ENCODE peak calls at places on chromosomes 13 and 19, in eight cellular contexts. Y is MM.1S, R is AG04449, A is left ventricle myocardium inferior, H is psoas muscle, M is heart right ventricle, F is glutamatergic neuron, U is tibial artery. S is an unnamed sample.

GRCh38 chr19:15015946-15016542 is 33.2 kb upstream of the CASP14 start:
- DNase-seq in M (no peak), A (no peak), U (no peak), H (no peak), F (no peak), R (no peak), Y (no peak), S (peak; percentile 75)

GRCh38 chr19:12224676-12225075 is 61.8 kb downstream of the ZNF136 start:
- DNase-seq in M (no peak), R (no peak), A (no peak), F (no peak), U (no peak), Y (no peak), H (no peak), S (no peak)

GRCh38 chr19:50486823-50487515 is 10.3 kb upstream of the GARIN5A start:
- DNase-seq in F (peak; percentile 82), U (no peak), H (peak; percentile 66), A (no peak), Y (peak; percentile 37), R (no peak), M (no peak), S (no peak)

GRCh38 chr13:74194856-74195255 is 60.7 kb upstream of the KLF12 start:
- DNase-seq in U (no peak), M (no peak), F (no peak), A (no peak), H (no peak), R (no peak), Y (no peak), S (no peak)

GRCh38 chr13:31263346-31263745 is 63.6 kb downstream of the B3GLCT start:
- DNase-seq in Y (no peak), F (no peak), A (no peak), H (no peak), R (no peak), M (no peak), U (no peak), S (no peak)

GRCh38 chr19:38362076-38362945 is 12.1 kb upstream of the PSMD8 start:
- DNase-seq in U (peak; percentile 82), R (no peak), F (peak; percentile 91), M (peak; percentile 86), Y (peak; percentile 71), H (peak; percentile 83), A (peak; percentile 85), S (peak; percentile 86)

GRCh38 chr13:103471896-103472295 is 405.7 kb upstream of the SLC10A2 start:
- DNase-seq in U (no peak), H (no peak), R (no peak), A (no peak), M (no peak), Y (no peak), F (no peak), S (no peak)

GRCh38 chr19:6354098-6354674 is 7.1 kb upstream of the CLPP start:
- DNase-seq in Y (no peak), R (no peak), M (no peak), F (no peak), A (no peak), H (no peak), U (no peak), S (no peak)

GRCh38 chr13:67549331-67549730 is 319.2 kb upstream of the PCDH9 start:
- DNase-seq in A (no peak), U (no peak), R (no peak), H (no peak), F (no peak), Y (no peak), M (no peak), S (no peak)

GRCh38 chr13:91058066-91058465 is 289.4 kb upstream of the MIR17HG start:
- DNase-seq in F (no peak), R (no peak), U (no peak), H (no peak), A (no peak), M (no peak), Y (peak; percentile 44), S (peak; percentile 12)

GRCh38 chr19:51138549-51138979 is 3.5 kb upstream of the SIGLEC7 start:
- DNase-seq in Y (no peak), U (peak; percentile 72), M (peak; percentile 46), H (peak; percentile 35), F (no peak), A (peak; percentile 58), R (no peak), S (no peak)

GRCh38 chr19:38667552-38668205 is 20.2 kb downstream of the ACTN4 start:
- DNase-seq in A (no peak), M (no peak), H (no peak), R (no peak), U (no peak), F (no peak), Y (no peak), S (no peak)

GRCh38 chr13:98984118-98984517 is 6.3 kb upstream of the DOCK9 start:
- DNase-seq in F (no peak), Y (no peak), U (no peak), A (no peak), M (no peak), R (no peak), H (no peak), S (no peak)

GRCh38 chr19:58338825-58339558 is 12.2 kb downstream of the ZSCAN22 start:
- DNase-seq in A (no peak), R (no peak), U (no peak), F (no peak), M (no peak), Y (no peak), H (no peak), S (peak; percentile 29)
- TF ChIP-seq CTCF in A (no peak), R (no peak), U (no peak), F (no peak), M (no peak), Y (no peak), H (no peak), S (no peak)

DNA sequence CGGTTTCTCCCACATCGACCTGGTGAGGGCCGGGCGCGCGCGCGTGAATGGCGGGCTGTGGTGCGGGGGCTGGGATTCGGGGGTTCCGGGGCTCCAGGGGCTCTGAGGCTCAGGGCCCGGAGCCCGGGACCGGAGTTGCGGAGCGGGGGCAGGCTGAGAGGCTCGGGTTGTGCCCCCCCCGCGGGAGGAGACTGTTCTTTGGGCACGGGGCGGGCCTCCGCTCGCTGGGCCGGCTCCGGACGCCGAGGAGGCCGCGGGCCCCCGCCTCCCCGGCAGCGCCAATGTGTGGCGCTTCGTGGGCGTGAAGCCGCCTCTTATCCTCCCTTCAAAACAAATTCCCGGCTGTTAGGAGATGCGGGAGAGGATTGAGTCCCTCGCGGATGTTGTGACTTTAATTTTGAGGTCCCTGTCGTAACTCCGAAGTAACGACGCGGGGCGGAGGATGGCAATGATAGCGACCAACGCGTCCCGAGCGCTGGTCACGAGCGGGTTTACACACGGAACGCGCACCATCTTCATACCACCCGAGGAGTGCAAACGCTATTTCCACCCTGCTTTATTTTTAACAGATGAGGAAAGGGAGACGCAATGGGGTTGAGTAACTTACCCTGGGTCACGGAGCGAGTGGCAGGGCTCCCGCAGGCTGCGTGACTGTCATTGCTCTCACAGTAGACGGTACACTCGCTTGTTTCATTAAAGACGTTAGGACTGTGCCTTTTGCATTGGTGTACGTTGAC is 536 bp downstream of the UBA2 start:
- DNase-seq in A (peak; percentile 23), F (peak; percentile 29), Y (peak; percentile 41), H (peak; percentile 52), M (peak; percentile 51), R (no peak), U (peak; percentile 89), S (no peak)
- TF ChIP-seq CTCF in A (no peak), F (no peak), Y (no peak), H (no peak), M (no peak), R (no peak), U (no peak), S (no peak)

DNA sequence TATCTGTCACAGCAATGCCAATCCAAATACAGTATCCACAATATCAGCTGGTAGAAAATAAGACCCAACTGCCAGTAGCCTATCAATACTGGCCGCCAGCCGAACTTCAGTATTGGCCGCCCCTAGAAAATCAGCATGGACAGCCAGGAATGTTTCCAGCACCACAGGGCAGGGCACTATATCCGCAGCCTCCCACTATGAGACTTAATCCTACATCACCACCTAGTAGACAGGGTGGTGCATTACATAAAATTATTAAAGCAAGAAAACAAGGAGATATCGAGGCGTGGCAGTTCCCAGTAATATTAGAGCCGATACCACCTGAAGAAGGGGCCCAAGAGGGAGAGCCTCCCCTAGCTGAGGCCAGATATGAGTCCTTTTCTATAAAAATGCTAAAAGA is 111.3 kb downstream of the ZNF486 start:
- DNase-seq in M (no peak), A (no peak), H (no peak), U (no peak), R (no peak), Y (no peak), F (peak; percentile 33), S (peak; percentile 21)
- TF ChIP-seq CTCF in M (no peak), A (no peak), H (no peak), U (no peak), R (no peak), Y (no peak), F (peak; percentile 90), S (peak; percentile 40)

DNA sequence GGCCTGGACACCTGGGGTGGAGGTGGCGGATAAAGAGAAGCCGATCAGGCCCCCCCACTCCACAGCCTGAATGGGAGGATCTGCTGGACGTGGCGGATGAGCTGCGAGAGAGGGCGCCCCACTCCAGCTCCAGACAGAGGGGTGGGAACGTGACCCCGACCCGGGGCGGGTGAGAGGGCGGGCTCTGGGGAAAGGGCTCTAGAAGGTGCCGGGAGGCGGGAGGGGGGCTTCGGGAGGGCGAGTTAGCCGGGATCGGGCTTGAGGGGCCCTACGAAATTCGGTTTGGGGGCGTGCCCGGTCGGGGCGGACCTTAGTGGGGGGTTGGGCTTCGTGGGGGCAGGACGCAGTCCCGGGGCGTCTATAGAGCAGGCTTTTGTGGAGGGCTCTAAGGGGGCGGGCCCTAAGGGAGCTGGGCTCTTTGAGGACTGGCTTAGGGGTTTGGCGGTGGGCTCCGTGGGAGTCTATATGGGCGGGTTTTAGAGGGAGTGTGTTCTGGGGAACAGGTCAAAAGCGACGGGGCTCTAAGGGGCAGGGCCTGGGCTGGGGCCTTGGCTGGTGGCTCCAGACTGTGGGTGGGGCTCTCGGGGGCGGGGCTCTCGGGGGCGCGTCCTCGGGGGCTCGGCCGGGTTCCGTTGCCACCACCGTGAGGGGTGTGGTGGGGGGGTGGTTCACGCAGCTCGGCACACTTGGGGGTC is 4.1 kb upstream of the NANOS3 start:
- DNase-seq in U (no peak), F (no peak), R (no peak), A (no peak), Y (no peak), H (no peak), M (peak; percentile 42), S (peak; percentile 74)
- TF ChIP-seq CTCF in U (no peak), F (no peak), R (no peak), A (peak; percentile 22), Y (peak; percentile 23), H (no peak), M (peak; percentile 38), S (no peak)

GRCh38 chr19:45636902-45637301 is 2.3 kb downstream of the EML2 start:
- DNase-seq in U (no peak), H (no peak), A (no peak), F (no peak), M (no peak), R (no peak), Y (no peak), S (no peak)

GRCh38 chr19:45637890-45638667 is 1.1 kb downstream of the EML2 start:
- DNase-seq in Y (no peak), U (no peak), H (no peak), F (no peak), R (no peak), A (no peak), M (no peak), S (no peak)

GRCh38 chr19:45641274-45642105 is 2.3 kb upstream of the EML2 start:
- DNase-seq in H (peak; percentile 75), F (peak; percentile 58), U (peak; percentile 87), R (no peak), A (peak; percentile 74), Y (peak; percentile 97), M (peak; percentile 74), S (peak; percentile 91)

GRCh38 chr19:45640849-45641273 is 1.7 kb upstream of the EML2 start:
- DNase-seq in M (peak; percentile 23), U (no peak), H (no peak), R (no peak), F (no peak), Y (no peak), A (no peak), S (peak; percentile 56)

GRCh38 chr19:45638930-45639729 is at the start of gene EML2:
- DNase-seq in A (peak; percentile 56), Y (peak; percentile 35), R (no peak), H (peak; percentile 49), U (peak; percentile 71), M (peak; percentile 55), F (peak; percentile 60), S (peak; percentile 83)
- TF ChIP-seq CTCF in A (peak; percentile 22), Y (peak; percentile 38), R (peak; percentile 42), H (no peak), U (no peak), M (peak; percentile 33), F (no peak), S (peak; percentile 15)

S was measured in nephron progenitor cell.